ENCODE peak calls at places on chromosomes 5 and 9, in ten cellular contexts. G is dorsolateral prefrontal cortex, O is GM20000, A is type B pancreatic cell, I is Panc1, R is pancreas, B is coronary artery, M is sigmoid colon, C is transverse colon, K is cardiac fibroblast. S is an unnamed sample.

GRCh38 chr5:78467744-78468357 is 107.4 kb downstream of the SCAMP1 start:
- DNase-seq in G (no peak), O (peak; percentile 37), A (no peak), I (peak; percentile 17), R (no peak), B (no peak), M (no peak), C (no peak), K (peak; percentile 81), S (no peak)

GRCh38 chr9:137317979-137318511 is 16.0 kb upstream of the NRARP start:
- DNase-seq in G (peak; percentile 16), O (peak; percentile 31), A (no peak), I (no peak), R (peak; percentile 46), B (peak; percentile 62), M (peak; percentile 54), C (no peak), K (no peak), S (no peak)

GRCh38 chr5:72767289-72768010 is 49.0 kb upstream of the TNPO1 start:
- DNase-seq in G (no peak), O (no peak), A (no peak), I (no peak), R (no peak), B (no peak), M (no peak), C (no peak), K (peak; percentile 52), S (no peak)

GRCh38 chr5:91848453-91848852 is 465.3 kb upstream of the ARRDC3 start:
- DNase-seq in G (no peak), O (no peak), A (no peak), I (peak; percentile 15), R (no peak), B (no peak), M (no peak), C (no peak), K (peak; percentile 23), S (no peak)

GRCh38 chr5:14011089-14012004 is 66.9 kb upstream of the DNAH5 start:
- DNase-seq in G (peak; percentile 85), O (peak; percentile 89), A (peak; percentile 92), I (peak; percentile 67), R (peak; percentile 97), B (peak; percentile 92), M (peak; percentile 92), C (peak; percentile 84), K (peak; percentile 88), S (peak; percentile 63)

GRCh38 chr5:139402561-139403158 is 1.2 kb downstream of the SPATA24 start:
- DNase-seq in G (no peak), O (no peak), A (no peak), I (no peak), R (no peak), B (no peak), M (no peak), C (peak; percentile 42), K (peak; percentile 44), S (peak; percentile 40)

GRCh38 chr5:131564229-131564652 is 70.8 kb downstream of the RAPGEF6 start:
- DNase-seq in G (no peak), O (no peak), A (no peak), I (no peak), R (no peak), B (no peak), M (no peak), C (no peak), K (no peak), S (no peak)

GRCh38 chr5:50441479-50441815 is 359 bp upstream of the EMB start:
- DNase-seq in G (no peak), O (peak; percentile 4), A (no peak), I (peak; percentile 24), R (no peak), B (no peak), M (no peak), C (no peak), K (no peak), S (no peak)

GRCh38 chr5:75671506-75671905 is 45.7 kb downstream of the POC5 start:
- DNase-seq in G (no peak), O (no peak), A (no peak), I (no peak), R (no peak), B (no peak), M (no peak), C (no peak), K (peak; percentile 59), S (no peak)

GRCh38 chr5:169183581-169183980 is 117.4 kb downstream of the SLIT3 start:
- DNase-seq in G (no peak), O (no peak), A (no peak), I (no peak), R (no peak), B (no peak), M (no peak), C (no peak), K (no peak), S (no peak)

GRCh38 chr5:179313849-179314521 is 31.3 kb downstream of the ADAMTS2 start:
- DNase-seq in G (peak; percentile 63), O (no peak), A (no peak), I (no peak), R (peak; percentile 65), B (peak; percentile 92), M (peak; percentile 95), C (peak; percentile 57), K (peak; percentile 92), S (no peak)

GRCh38 chr5:179802950-179803562 is 3.6 kb downstream of the MGAT4B start:
- DNase-seq in G (no peak), O (peak; percentile 6), A (no peak), I (no peak), R (no peak), B (no peak), M (peak; percentile 65), C (no peak), K (no peak), S (no peak)

GRCh38 chr9:4994166-4994890 is 9.3 kb downstream of the JAK2 start:
- DNase-seq in G (no peak), O (no peak), A (no peak), I (no peak), R (no peak), B (no peak), M (no peak), C (no peak), K (no peak), S (no peak)
- TF ChIP-seq CTCF in G (no peak), O (no peak), A (no peak), I (no peak), R (no peak), B (no peak), M (no peak), C (no peak), K (no peak), S (no peak)

GRCh38 chr9:5480919-5481743 is 29.2 kb upstream of the PDCD1LG2 start:
- DNase-seq in G (no peak), O (no peak), A (no peak), I (no peak), R (no peak), B (no peak), M (no peak), C (no peak), K (no peak), S (no peak)
- TF ChIP-seq CTCF in G (no peak), O (no peak), A (peak; percentile 44), I (no peak), R (no peak), B (no peak), M (no peak), C (no peak), K (peak; percentile 23), S (no peak)

DNA sequence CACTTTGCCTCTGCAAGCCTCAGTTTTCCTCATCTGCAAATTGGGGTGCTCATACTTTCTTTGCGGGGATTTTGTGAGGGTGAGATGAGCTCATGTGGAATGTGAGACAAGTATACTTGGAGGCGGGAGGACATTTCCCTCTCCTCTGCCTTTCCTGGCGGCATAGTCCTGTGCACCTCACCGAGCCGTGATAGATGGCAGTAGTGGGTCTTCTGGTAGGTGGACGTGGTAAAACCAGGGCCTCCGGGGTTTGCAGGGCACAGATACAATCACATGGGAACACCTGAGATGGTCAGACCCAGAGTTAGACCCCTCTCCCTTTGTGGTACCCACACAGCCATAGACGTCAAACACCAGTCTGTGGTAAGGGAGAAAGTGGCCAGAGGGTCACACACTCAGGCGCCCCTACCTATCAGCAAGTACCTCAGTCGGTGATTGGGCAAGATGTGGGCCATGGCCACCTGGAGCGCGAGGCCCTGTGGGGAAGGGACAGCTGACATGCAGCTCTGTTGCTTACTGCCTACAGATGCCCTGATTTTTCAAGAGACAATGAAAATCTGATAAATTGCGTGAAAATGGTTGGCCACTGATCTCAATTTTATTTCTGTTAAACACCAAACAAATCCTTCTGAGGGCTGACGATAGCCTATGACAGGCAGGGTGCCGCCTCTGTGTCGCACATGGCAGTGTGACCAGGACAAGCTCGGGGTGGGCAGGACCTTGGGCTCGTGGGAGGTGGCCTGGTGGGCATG is 9.9 kb downstream of the ERGIC1 start:
- DNase-seq in G (no peak), O (no peak), A (no peak), I (no peak), R (no peak), B (no peak), M (no peak), C (no peak), K (no peak), S (no peak)
- TF ChIP-seq CTCF in G (no peak), O (no peak), A (no peak), I (no peak), R (no peak), B (no peak), M (no peak), C (no peak), K (no peak), S (no peak)

GRCh38 chr5:60929024-60929423 is 15.8 kb downstream of the ERCC8 start:
- DNase-seq in G (no peak), O (no peak), A (no peak), I (no peak), R (no peak), B (no peak), M (no peak), C (no peak), K (peak; percentile 44), S (no peak)
- TF ChIP-seq CTCF in G (peak; percentile 23), O (no peak), A (peak; percentile 54), I (peak; percentile 55), R (no peak), B (no peak), M (no peak), C (no peak), K (peak; percentile 29), S (peak; percentile 28)

GRCh38 chr9:115694991-115695390 is 458.6 kb upstream of the PAPPA start:
- DNase-seq in G (no peak), O (no peak), A (no peak), I (no peak), R (no peak), B (no peak), M (no peak), C (no peak), K (peak; percentile 68), S (no peak)

GRCh38 chr9:115691097-115691496 is 462.5 kb upstream of the PAPPA start:
- DNase-seq in G (no peak), O (no peak), A (no peak), I (no peak), R (no peak), B (no peak), M (no peak), C (no peak), K (peak; percentile 100), S (no peak)

GRCh38 chr9:115689331-115689730 is 464.3 kb upstream of the PAPPA start:
- DNase-seq in G (no peak), O (no peak), A (no peak), I (no peak), R (no peak), B (no peak), M (no peak), C (no peak), K (no peak), S (no peak)

GRCh38 chr9:115691686-115692085 is 461.9 kb upstream of the PAPPA start:
- DNase-seq in G (no peak), O (no peak), A (no peak), I (no peak), R (no peak), B (no peak), M (no peak), C (no peak), K (peak; percentile 94), S (no peak)

GRCh38 chr9:115694014-115694413 is 459.6 kb upstream of the PAPPA start:
- DNase-seq in G (no peak), O (no peak), A (no peak), I (no peak), R (no peak), B (no peak), M (no peak), C (peak; percentile 8), K (peak; percentile 99), S (no peak)
- TF ChIP-seq CTCF in G (peak; percentile 18), O (no peak), A (peak; percentile 48), I (no peak), R (no peak), B (no peak), M (no peak), C (no peak), K (peak; percentile 41), S (no peak)

S was measured in activated CD8-positive, alpha-beta T cell treated with anti-CD3 and anti-CD28 coated beads for 36 hours.